ENCODE peak calls at places on chromosomes 13 and 19, in eight cellular contexts. P is neural progenitor cell; B is GM04504; A is fibroblast of the conjunctiva; Q is DMS153; N is CD8-positive, alpha-beta T cell; Z is HuH-7.5; O is type B pancreatic cell. J is an unnamed sample.

GRCh38 chr19:51637362-51637978 is 7.3 kb upstream of the SIGLEC5 start:
- DNase-seq in Q (no peak), B (no peak), N (no peak), Z (no peak), O (no peak), A (no peak), P (no peak), J (peak)

GRCh38 chr19:42074513-42075363 is 1.2 kb upstream of the ZNF574 start:
- DNase-seq in A (no peak), P (no peak), Q (no peak), O (no peak), Z (no peak), B (no peak), N (no peak), J (no peak)

GRCh38 chr13:41017744-41018582 is 1.2 kb downstream of the ELF1 start:
- DNase-seq in B (no peak), O (no peak), A (no peak), P (no peak), Q (no peak), N (no peak), Z (no peak), J (no peak)

GRCh38 chr13:34458756-34459462 is 483.2 kb upstream of the NBEA start:
- DNase-seq in N (no peak), Q (no peak), Z (no peak), B (no peak), P (no peak), O (no peak), A (no peak), J (peak)

GRCh38 chr19:41870401-41870873 is 6.6 kb upstream of the CD79A start:
- DNase-seq in B (no peak), A (no peak), Q (no peak), P (no peak), O (no peak), Z (no peak), N (no peak), J (no peak)

GRCh38 chr19:33687761-33688656 is 66.3 kb downstream of the CHST8 start:
- DNase-seq in O (no peak), Z (no peak), P (no peak), Q (no peak), N (no peak), A (no peak), B (no peak), J (no peak)

GRCh38 chr19:55206664-55207500 is 2.4 kb downstream of the PTPRH start:
- DNase-seq in Q (peak), P (peak), N (no peak), A (peak), O (no peak), B (peak), Z (peak), J (peak)

GRCh38 chr13:75760182-75760981 is 124.3 kb downstream of the LMO7 start:
- DNase-seq in A (no peak), Q (peak), N (no peak), B (no peak), P (no peak), O (no peak), Z (peak), J (peak)

GRCh38 chr19:47436712-47437401 is 17.5 kb upstream of the MEIS3 start:
- DNase-seq in O (no peak), Q (peak), Z (peak), A (peak), N (peak), P (peak), B (no peak), J (peak)

GRCh38 chr19:35272122-35272715 is 3.5 kb downstream of the USF2 start:
- DNase-seq in A (no peak), N (no peak), O (no peak), Q (no peak), P (no peak), Z (no peak), B (no peak), J (no peak)

GRCh38 chr19:44613295-44614168 is at the start of gene IGSF23:
- DNase-seq in Q (no peak), Z (no peak), O (no peak), A (no peak), N (no peak), B (no peak), P (no peak), J (no peak)

GRCh38 chr13:60583196-60583908 is 186.3 kb downstream of the TDRD3 start:
- DNase-seq in Z (no peak), O (no peak), N (no peak), B (peak), Q (no peak), P (peak), A (peak), J (no peak)

GRCh38 chr13:40149611-40150283 is 494.3 kb downstream of the COG6 start:
- DNase-seq in O (no peak), B (peak), Z (no peak), N (no peak), Q (no peak), P (no peak), A (peak), J (no peak)

GRCh38 chr19:18274776-18275356 is 614 bp upstream of the IQCN start:
- DNase-seq in Z (peak), Q (no peak), B (peak), P (no peak), N (no peak), A (peak), O (no peak), J (no peak)

GRCh38 chr13:98300956-98301641 is 124.0 kb upstream of the RNF113B start:
- DNase-seq in B (no peak), O (no peak), A (no peak), N (no peak), P (no peak), Z (no peak), Q (no peak), J (peak)

GRCh38 chr13:80547885-80548284 is 207.0 kb upstream of the SPRY2 start:
- DNase-seq in Q (no peak), O (no peak), Z (no peak), N (no peak), B (no peak), A (no peak), P (no peak), J (no peak)

GRCh38 chr13:100808848-100809247 is 134.3 kb upstream of the TMTC4 start:
- DNase-seq in A (no peak), N (no peak), Q (no peak), O (no peak), P (peak), B (no peak), Z (no peak), J (no peak)

GRCh38 chr13:24060993-24061392 is 99.5 kb upstream of the SPATA13 start:
- DNase-seq in A (no peak), B (no peak), P (no peak), Z (no peak), Q (no peak), N (no peak), O (no peak), J (no peak)